ENCODE peak calls at places on chromosomes 4 and X, in five cellular contexts. One of them, this sample, is unnamed.

GRCh38 chr4:98620087-98620784 is 38.2 kb downstream of the TSPAN5 start:
- DNase-seq in breast epithelium: no peak
- DNase-seq in sigmoid colon: no peak
- DNase-seq in HCT116: no peak
- DNase-seq in stomach: no peak
- DNase-seq in this sample: no peak

GRCh38 chrX:70079297-70079696 is 17.0 kb downstream of the OTUD6A start:
- DNase-seq in breast epithelium: no peak
- DNase-seq in sigmoid colon: no peak
- DNase-seq in HCT116: no peak
- DNase-seq in stomach: no peak
- DNase-seq in this sample: no peak

GRCh38 chrX:30666094-30666493 is 12.9 kb downstream of the GK start:
- DNase-seq in breast epithelium: no peak
- DNase-seq in sigmoid colon: no peak
- DNase-seq in HCT116: no peak
- DNase-seq in stomach: no peak
- DNase-seq in this sample: no peak

GRCh38 chr4:75194180-75194579 is 261.3 kb downstream of the PARM1 start:
- DNase-seq in breast epithelium: no peak
- DNase-seq in sigmoid colon: no peak
- DNase-seq in HCT116: no peak
- DNase-seq in stomach: no peak
- DNase-seq in this sample: no peak

GRCh38 chrX:68508799-68509198 is 9.9 kb downstream of the YIPF6 start:
- DNase-seq in breast epithelium: no peak
- DNase-seq in sigmoid colon: no peak
- DNase-seq in HCT116: no peak
- DNase-seq in stomach: no peak
- DNase-seq in this sample: no peak

GRCh38 chrX:66017659-66018170 is 22.2 kb downstream of the VSIG4 start:
- DNase-seq in breast epithelium: no peak
- DNase-seq in sigmoid colon: no peak
- DNase-seq in HCT116: no peak
- DNase-seq in stomach: no peak
- DNase-seq in this sample: no peak

GRCh38 chr4:151035321-151035720 is 20.2 kb upstream of the LRBA start:
- DNase-seq in breast epithelium: no peak
- DNase-seq in sigmoid colon: no peak
- DNase-seq in HCT116: no peak
- DNase-seq in stomach: peak; percentile 30
- DNase-seq in this sample: no peak

GRCh38 chr4:152369203-152369902 is 166.5 kb downstream of the FBXW7 start:
- DNase-seq in breast epithelium: no peak
- DNase-seq in sigmoid colon: no peak
- DNase-seq in HCT116: no peak
- DNase-seq in stomach: no peak
- DNase-seq in this sample: no peak

GRCh38 chr4:89847571-89848325 is 10.8 kb upstream of the SNCA start:
- DNase-seq in breast epithelium: no peak
- DNase-seq in sigmoid colon: no peak
- DNase-seq in HCT116: no peak
- DNase-seq in stomach: no peak
- DNase-seq in this sample: no peak

GRCh38 chr4:98970386-98970785 is 25.1 kb upstream of the METAP1 start:
- DNase-seq in breast epithelium: no peak
- DNase-seq in sigmoid colon: no peak
- DNase-seq in HCT116: no peak
- DNase-seq in stomach: no peak
- DNase-seq in this sample: no peak

GRCh38 chrX:20056704-20057103 is 60.0 kb downstream of the MAP7D2 start:
- DNase-seq in breast epithelium: no peak
- DNase-seq in sigmoid colon: no peak
- DNase-seq in HCT116: no peak
- DNase-seq in stomach: no peak
- DNase-seq in this sample: no peak

GRCh38 chrX:19912-20571 is 261.1 kb upstream of the PLCXD1 start:
- DNase-seq in breast epithelium: peak; percentile 37
- DNase-seq in sigmoid colon: peak; percentile 54
- DNase-seq in HCT116: no peak
- DNase-seq in stomach: no peak
- DNase-seq in this sample: peak; percentile 28
- TF ChIP-seq POLR2A in breast epithelium: no peak
- TF ChIP-seq POLR2A in sigmoid colon: no peak
- TF ChIP-seq POLR2A in HCT116: no peak
- TF ChIP-seq POLR2A in stomach: no peak
- TF ChIP-seq POLR2A in this sample: no peak

DNA sequence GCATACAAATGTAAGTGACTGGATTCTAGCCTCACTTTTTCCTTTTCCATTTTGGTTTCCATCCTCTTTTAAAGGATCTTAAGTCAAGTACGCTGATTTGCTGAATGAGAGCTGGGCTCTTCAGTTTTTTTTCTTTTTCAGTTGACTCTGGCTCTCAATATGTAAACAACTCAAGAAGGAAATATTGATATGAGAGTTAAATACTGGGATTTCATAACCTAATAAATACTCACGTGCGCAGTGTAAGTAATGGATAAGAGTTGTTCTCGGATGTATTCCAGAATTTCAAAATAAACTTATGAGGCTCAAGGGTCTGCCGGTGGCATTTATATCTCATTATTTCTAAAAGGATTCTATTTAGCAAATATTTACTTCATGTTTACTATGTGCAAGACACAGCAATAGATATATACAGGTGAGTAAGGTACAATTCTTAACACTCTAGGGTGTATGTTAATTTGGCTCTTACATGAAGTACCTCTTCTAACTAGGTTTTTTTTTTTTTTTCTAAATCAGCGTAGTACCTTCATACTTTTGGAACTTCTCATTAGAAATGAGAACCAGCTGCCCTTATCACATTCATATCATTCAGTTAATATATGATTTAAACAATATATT is 11.0 kb upstream of the MAGEB10 start:
- DNase-seq in breast epithelium: no peak
- DNase-seq in sigmoid colon: no peak
- DNase-seq in HCT116: no peak
- DNase-seq in stomach: no peak
- DNase-seq in this sample: no peak
- H3K4me3 ChIP-seq in breast epithelium: no peak overlapping the region
- H3K4me3 ChIP-seq in sigmoid colon: no peak overlapping the region
- H3K4me3 ChIP-seq in HCT116: no peak overlapping the region
- H3K4me3 ChIP-seq in stomach: no peak overlapping the region
- H3K4me3 ChIP-seq in this sample: no peak overlapping the region

GRCh38 chr4:54585321-54586000 is 72.3 kb upstream of the KIT start:
- DNase-seq in breast epithelium: no peak
- DNase-seq in sigmoid colon: no peak
- DNase-seq in HCT116: no peak
- DNase-seq in stomach: no peak
- DNase-seq in this sample: no peak
- TF ChIP-seq POLR2A in breast epithelium: no peak
- TF ChIP-seq POLR2A in sigmoid colon: no peak
- TF ChIP-seq POLR2A in HCT116: no peak
- TF ChIP-seq POLR2A in stomach: no peak
- TF ChIP-seq POLR2A in this sample: no peak

GRCh38 chrX:49058794-49059193 is at the start of gene CCDC120:
- DNase-seq in breast epithelium: no peak
- DNase-seq in sigmoid colon: no peak
- DNase-seq in HCT116: no peak
- DNase-seq in stomach: peak; percentile 60
- DNase-seq in this sample: no peak
- H3K4me3 ChIP-seq in breast epithelium: peak within 1 kb of the TSS; percentile 67
- H3K4me3 ChIP-seq in sigmoid colon: no peak within 1 kb of the TSS
- H3K4me3 ChIP-seq in HCT116: peak within 1 kb of the TSS; percentile 72
- H3K4me3 ChIP-seq in stomach: peak within 1 kb of the TSS; percentile 52
- H3K4me3 ChIP-seq in this sample: no peak within 1 kb of the TSS

This sample was measured in NB4.